ENCODE peak calls at places on chromosomes 3 and 15, in seven cellular contexts. X is fibroblast of lung; S is PC-3; M is natural killer cell; A is dorsolateral prefrontal cortex; C is CD8-positive, alpha-beta T cell; Y is A549. Q is an unnamed sample.

GRCh38 chr3:191105418-191105817 is 93.6 kb upstream of the OSTN start:
- DNase-seq in X (no peak), S (no peak), M (no peak), A (no peak), C (no peak), Y (no peak), Q (no peak)

GRCh38 chr3:133994166-133994910 is 35.4 kb downstream of the SLCO2A1 start:
- DNase-seq in X (no peak), S (no peak), M (no peak), A (no peak), C (no peak), Y (no peak), Q (peak)

GRCh38 chr3:82000350-82000749 is 238.9 kb upstream of the GBE1 start:
- DNase-seq in X (no peak), S (no peak), M (no peak), A (no peak), C (no peak), Y (no peak), Q (no peak)

GRCh38 chr3:156787926-156788663 is 38.1 kb upstream of the LEKR1 start:
- DNase-seq in X (peak), S (peak), M (no peak), A (no peak), C (no peak), Y (peak), Q (no peak)

GRCh38 chr15:82540984-82541431 is 751 bp upstream of the RPS17 start:
- DNase-seq in X (peak), S (no peak), M (no peak), A (no peak), C (no peak), Y (no peak), Q (no peak)

GRCh38 chr3:66480666-66481065 is 20.2 kb downstream of the LRIG1 start:
- DNase-seq in X (peak), S (no peak), M (no peak), A (no peak), C (no peak), Y (no peak), Q (no peak)

GRCh38 chr15:69854521-69855171 is 243.1 kb downstream of the TLE3 start:
- DNase-seq in X (peak), S (peak), M (no peak), A (no peak), C (no peak), Y (peak), Q (no peak)

GRCh38 chr3:124881976-124882697 is 5.0 kb downstream of the ITGB5 start:
- DNase-seq in X (peak), S (no peak), M (no peak), A (no peak), C (no peak), Y (no peak), Q (no peak)

GRCh38 chr3:19885468-19885867 is 48.5 kb downstream of the EFHB start:
- DNase-seq in X (peak), S (peak), M (no peak), A (no peak), C (no peak), Y (peak), Q (no peak)

GRCh38 chr3:69541823-69542264 is 156.0 kb upstream of the FRMD4B start:
- DNase-seq in X (no peak), S (no peak), M (no peak), A (no peak), C (no peak), Y (no peak), Q (no peak)

GRCh38 chr3:183275418-183275817 is 22.4 kb downstream of the B3GNT5 start:
- DNase-seq in X (peak), S (peak), M (no peak), A (no peak), C (no peak), Y (peak), Q (no peak)

DNA sequence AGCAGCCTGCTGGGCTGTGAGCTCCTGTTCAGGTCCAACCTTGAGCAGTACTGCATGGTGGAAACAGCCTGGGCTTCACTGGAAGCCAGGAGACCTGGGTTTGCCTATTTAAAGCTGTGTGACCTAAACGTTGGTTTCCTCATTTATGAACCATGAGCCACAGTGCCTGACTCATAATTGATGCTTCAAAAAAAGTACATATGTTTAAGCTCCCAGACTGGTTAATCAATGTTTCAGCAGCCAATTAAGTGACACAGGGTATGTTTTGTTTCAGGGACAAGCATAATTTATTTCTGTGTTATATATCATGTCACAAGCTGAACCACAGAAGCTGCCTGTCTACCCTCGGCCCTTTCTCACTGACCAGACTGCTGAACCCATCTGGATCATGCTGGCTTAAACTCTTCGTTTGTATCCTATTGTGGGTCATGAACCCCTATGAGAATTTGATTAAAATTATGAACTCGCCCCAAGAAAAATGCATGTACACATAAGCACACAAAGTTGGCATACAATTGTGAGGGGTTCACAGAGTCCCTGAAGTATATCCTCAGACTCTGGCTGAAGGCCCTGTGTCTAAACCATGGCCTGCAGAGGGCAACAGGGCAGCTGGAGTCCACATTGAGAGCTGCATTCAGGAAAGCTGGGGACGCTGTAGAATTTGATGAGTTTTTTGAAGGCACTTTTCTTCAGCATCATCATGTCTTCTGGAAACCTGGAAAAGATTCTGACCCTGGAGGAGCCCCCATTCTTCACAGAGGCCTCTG is 23.7 kb downstream of the HDC start:
- DNase-seq in X (peak), S (peak), M (no peak), A (no peak), C (no peak), Y (no peak), Q (no peak)
- TF ChIP-seq CTCF in X (no peak), S (peak), M (no peak), A (no peak), C (no peak), Y (no peak), Q (no peak)

GRCh38 chr3:119831941-119832371 is 50.1 kb downstream of the NR1I2 start:
- DNase-seq in X (peak), S (no peak), M (no peak), A (no peak), C (no peak), Y (no peak), Q (no peak)

GRCh38 chr3:119829431-119829830 is 47.5 kb downstream of the NR1I2 start:
- DNase-seq in X (peak), S (no peak), M (no peak), A (no peak), C (no peak), Y (no peak), Q (no peak)

GRCh38 chr3:119827209-119827608 is 45.3 kb downstream of the NR1I2 start:
- DNase-seq in X (no peak), S (no peak), M (no peak), A (no peak), C (no peak), Y (no peak), Q (no peak)

GRCh38 chr3:119834754-119835365 is 53.0 kb downstream of the NR1I2 start:
- DNase-seq in X (no peak), S (no peak), M (no peak), A (no peak), C (no peak), Y (no peak), Q (no peak)

DNA sequence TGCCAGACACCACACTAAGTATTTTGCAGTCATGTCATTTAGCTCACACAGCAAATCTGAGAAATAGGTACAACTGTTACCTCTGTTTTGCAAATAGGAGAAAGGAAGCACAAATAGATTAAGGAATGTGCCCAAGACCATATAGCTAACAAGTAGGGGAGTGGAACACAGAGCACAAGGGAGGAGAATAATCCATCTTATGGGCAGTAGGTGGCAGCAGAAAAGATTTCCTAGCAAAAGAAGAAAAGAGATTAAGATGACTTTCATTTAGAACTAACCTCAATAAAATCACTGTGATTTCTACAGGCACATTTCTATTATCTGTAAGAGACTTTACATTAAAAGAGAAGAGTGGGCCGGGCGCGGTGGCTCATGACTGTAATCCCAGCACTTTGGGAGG is 49.1 kb downstream of the NR1I2 start:
- DNase-seq in X (no peak), S (peak), M (no peak), A (no peak), C (no peak), Y (peak), Q (no peak)
- TF ChIP-seq CTCF in X (no peak), S (peak), M (no peak), A (peak), C (no peak), Y (peak), Q (no peak)

GRCh38 chr3:107797586-107797985 is 274.8 kb downstream of the BBX start:
- DNase-seq in X (peak), S (peak), M (no peak), A (no peak), C (no peak), Y (no peak), Q (no peak)

GRCh38 chr3:107791450-107791849 is 268.7 kb downstream of the BBX start:
- DNase-seq in X (no peak), S (no peak), M (no peak), A (no peak), C (no peak), Y (no peak), Q (no peak)

GRCh38 chr3:107796786-107797185 is 274.0 kb downstream of the BBX start:
- DNase-seq in X (peak), S (no peak), M (no peak), A (no peak), C (no peak), Y (no peak), Q (no peak)

GRCh38 chr3:107795514-107796094 is 272.8 kb downstream of the BBX start:
- DNase-seq in X (no peak), S (no peak), M (no peak), A (no peak), C (no peak), Y (no peak), Q (no peak)

DNA sequence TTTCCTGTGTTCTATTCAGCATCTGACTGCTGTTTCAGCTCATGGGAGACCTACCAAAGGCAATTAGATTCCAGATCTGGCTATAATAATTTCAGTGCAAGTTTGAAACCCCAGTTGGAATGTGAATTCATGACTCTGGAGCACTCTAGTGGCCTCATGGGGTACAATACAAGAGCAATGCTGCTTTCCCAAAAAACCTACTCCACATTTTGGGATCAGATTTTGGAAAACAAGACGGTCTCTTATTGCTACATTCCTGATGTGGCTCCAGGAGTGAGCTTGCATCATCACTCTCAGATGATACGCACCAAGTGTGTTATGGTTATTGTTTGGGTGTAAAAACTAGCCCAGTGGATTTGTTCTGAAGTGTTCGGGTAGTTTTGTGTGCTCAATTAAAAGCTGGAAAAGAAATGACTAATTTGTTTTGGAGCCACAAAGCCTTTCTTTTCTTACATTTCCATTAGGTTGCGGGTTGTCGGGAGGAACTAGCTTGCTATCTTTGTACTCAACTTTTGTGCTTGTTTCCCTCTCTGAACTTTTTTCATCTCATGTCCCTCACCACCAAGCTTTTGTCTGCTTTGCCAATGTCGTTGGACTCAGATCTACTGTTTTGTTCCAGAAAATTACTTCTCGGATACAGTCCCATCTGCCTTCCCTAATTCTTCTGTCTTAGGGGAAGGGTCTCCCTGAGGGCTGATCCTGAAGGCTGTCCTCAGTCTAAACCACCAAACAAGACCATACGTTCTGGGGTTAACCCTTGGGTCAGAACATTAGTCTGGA is 272.1 kb downstream of the BBX start:
- DNase-seq in X (no peak), S (peak), M (no peak), A (no peak), C (no peak), Y (peak), Q (no peak)
- TF ChIP-seq CTCF in X (peak), S (peak), M (no peak), A (peak), C (no peak), Y (peak), Q (no peak)

GRCh38 chr3:115937054-115937453 is 313.7 kb downstream of the GAP43 start:
- DNase-seq in X (no peak), S (peak), M (no peak), A (no peak), C (no peak), Y (no peak), Q (no peak)
- TF ChIP-seq CTCF in X (peak), S (peak), M (no peak), A (peak), C (no peak), Y (peak), Q (no peak)

GRCh38 chr3:77321646-77322045 is 281.7 kb downstream of the ROBO2 start:
- DNase-seq in X (peak), S (peak), M (no peak), A (no peak), C (no peak), Y (no peak), Q (no peak)

GRCh38 chr3:77323616-77324015 is 283.7 kb downstream of the ROBO2 start:
- DNase-seq in X (no peak), S (no peak), M (no peak), A (no peak), C (no peak), Y (no peak), Q (no peak)

GRCh38 chr3:77324115-77324514 is 284.2 kb downstream of the ROBO2 start:
- DNase-seq in X (no peak), S (no peak), M (no peak), A (no peak), C (no peak), Y (no peak), Q (no peak)

GRCh38 chr3:77319711-77320110 is 279.8 kb downstream of the ROBO2 start:
- DNase-seq in X (peak), S (peak), M (no peak), A (no peak), C (no peak), Y (peak), Q (no peak)

DNA sequence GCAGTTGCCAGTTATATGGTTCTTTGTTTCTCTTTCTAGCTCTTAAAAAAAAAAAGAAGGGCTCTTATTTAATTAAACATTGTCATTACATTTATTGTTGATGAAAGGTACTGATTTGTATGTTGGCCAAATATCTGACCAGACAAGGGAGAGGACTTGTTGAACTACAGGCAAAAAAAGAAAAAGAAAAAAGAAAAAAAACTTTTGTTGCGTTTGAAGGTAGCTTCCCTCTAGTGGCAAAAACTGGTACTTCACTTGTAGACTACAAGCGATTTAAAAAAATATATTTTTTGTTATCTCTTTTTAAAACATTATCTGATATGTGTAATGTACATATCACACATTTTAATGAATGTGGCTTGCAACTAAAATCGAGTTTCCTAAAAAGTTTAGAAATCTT is 280.6 kb downstream of the ROBO2 start:
- DNase-seq in X (peak), S (peak), M (no peak), A (no peak), C (no peak), Y (peak), Q (no peak)
- TF ChIP-seq CTCF in X (peak), S (peak), M (peak), A (peak), C (no peak), Y (peak), Q (no peak)

GRCh38 chr15:52765779-52766178 is 24.4 kb downstream of the ONECUT1 start:
- DNase-seq in X (no peak), S (peak), M (no peak), A (no peak), C (no peak), Y (peak), Q (no peak)
- TF ChIP-seq CTCF in X (peak), S (peak), M (no peak), A (no peak), C (no peak), Y (peak), Q (no peak)

DNA sequence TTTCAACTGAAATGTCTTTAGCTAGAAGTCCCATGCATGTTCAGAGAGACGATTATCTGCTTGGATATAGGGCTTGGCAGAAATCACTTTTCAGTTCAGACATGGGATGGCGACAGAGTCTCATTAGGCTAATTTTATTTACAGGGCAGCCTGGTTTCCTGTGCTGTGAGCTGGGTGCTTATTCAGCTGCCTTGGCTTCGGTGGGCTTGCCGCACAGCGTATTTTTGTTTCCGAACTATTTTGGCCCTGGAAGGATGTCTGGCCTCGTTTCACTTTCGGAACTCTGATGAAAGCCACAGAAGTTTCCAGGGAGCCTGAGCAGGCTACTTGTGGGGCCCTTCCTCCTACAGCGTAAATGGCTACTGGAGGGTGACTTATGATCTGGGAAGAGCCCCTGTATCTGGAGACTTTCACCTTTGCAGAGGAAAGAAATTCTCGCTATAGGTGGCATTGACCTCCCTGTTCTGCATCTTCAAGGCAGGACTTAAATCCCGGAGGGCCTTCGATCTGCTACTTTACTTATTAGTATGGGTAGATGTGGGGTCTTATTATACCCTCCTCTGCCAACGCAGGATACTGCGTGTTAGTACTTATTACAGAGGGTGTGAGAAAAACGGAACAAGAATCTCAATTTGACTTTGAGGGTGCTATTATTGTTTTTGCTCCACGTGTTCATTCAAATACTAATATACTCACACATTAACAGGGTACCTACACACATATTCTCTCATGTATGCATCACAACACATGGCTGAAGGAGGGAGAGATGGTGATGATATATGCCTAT is 364.0 kb upstream of the RBMS3 start:
- DNase-seq in X (peak), S (peak), M (no peak), A (peak), C (no peak), Y (peak), Q (no peak)
- TF ChIP-seq CTCF in X (peak), S (peak), M (no peak), A (peak), C (no peak), Y (no peak), Q (peak)

Q was measured in vagina.